ENCODE peak calls at places on chromosomes 7 and 10, in nine cellular contexts. J is fibroblast of the aortic adventitia; L is activated T-cell treated with anti-CD3 and anti-CD28 coated beads, Interleukin-2, amount 50 U/mL, for 48 hours; X is effector memory CD4-positive, alpha-beta T cell; P is NCI-H1105 treated with DMSO at 0.1 percent for 48 hours; U is substantia nigra; F is A549; D is stomach; N is Right ventricle myocardium superior. C is an unnamed sample.

GRCh38 chr10:101031128-101031795 is at the start of the genes PDZD7 and SFXN3:
- DNase-seq in J (peak), L (peak), X (peak), P (peak), U (peak), F (peak), D (peak), N (peak), C (peak)

GRCh38 chr7:75711634-75712494 is 26.9 kb downstream of the HIP1 start:
- DNase-seq in J (peak), L (no peak), X (no peak), P (no peak), U (no peak), F (no peak), D (no peak), N (no peak), C (no peak)

GRCh38 chr10:45456822-45457221 is 82.8 kb downstream of the ALOX5 start:
- DNase-seq in J (no peak), L (no peak), X (no peak), P (no peak), U (no peak), F (no peak), D (no peak), N (no peak), C (no peak)

GRCh38 chr10:103265712-103266329 is 11.1 kb upstream of the INA start:
- DNase-seq in J (peak), L (peak), X (no peak), P (no peak), U (no peak), F (peak), D (peak), N (no peak), C (no peak)

GRCh38 chr7:158941821-158942605 is 85.7 kb downstream of the DYNC2I1 start:
- DNase-seq in J (no peak), L (no peak), X (no peak), P (no peak), U (no peak), F (no peak), D (no peak), N (no peak), C (no peak)

GRCh38 chr7:94040254-94040653 is 36.1 kb upstream of the BET1 start:
- DNase-seq in J (no peak), L (no peak), X (no peak), P (no peak), U (no peak), F (no peak), D (no peak), N (no peak), C (no peak)

GRCh38 chr7:21939136-21939857 is 6.4 kb downstream of the CDCA7L start:
- DNase-seq in J (peak), L (peak), X (no peak), P (peak), U (no peak), F (no peak), D (no peak), N (no peak), C (no peak)

GRCh38 chr7:34339061-34339526 is 318.9 kb upstream of the NPSR1 start:
- DNase-seq in J (no peak), L (no peak), X (no peak), P (no peak), U (no peak), F (peak), D (no peak), N (no peak), C (no peak)

GRCh38 chr10:103678104-103678526 is 177.3 kb downstream of the SH3PXD2A start:
- DNase-seq in J (peak), L (peak), X (peak), P (no peak), U (peak), F (no peak), D (peak), N (peak), C (peak)

GRCh38 chr7:44163591-44163990 is 22.5 kb upstream of the MYL7 start:
- DNase-seq in J (peak), L (no peak), X (no peak), P (no peak), U (no peak), F (no peak), D (no peak), N (no peak), C (no peak)

GRCh38 chr7:38310601-38311057 is 37.2 kb upstream of the TARP start:
- DNase-seq in J (no peak), L (no peak), X (no peak), P (no peak), U (peak), F (no peak), D (peak), N (peak), C (no peak)

GRCh38 chr10:69851306-69851705 is 49.6 kb downstream of the COL13A1 start:
- DNase-seq in J (peak), L (no peak), X (no peak), P (no peak), U (no peak), F (no peak), D (no peak), N (no peak), C (no peak)

GRCh38 chr7:98287486-98287959 is 6.0 kb downstream of the BRI3 start:
- DNase-seq in J (no peak), L (no peak), X (no peak), P (no peak), U (no peak), F (no peak), D (peak), N (no peak), C (no peak)

GRCh38 chr7:24284699-24285506 is 913 bp downstream of the NPY start:
- DNase-seq in J (no peak), L (peak), X (no peak), P (no peak), U (no peak), F (peak), D (no peak), N (no peak), C (no peak)

C was measured in activated T-helper 1 cell treated with Interleukin-2 at 50 U/mL for 16 hours.